ENCODE peak calls at places on chromosomes 13 and 19, in six cellular contexts. K, E, X, Q, T and H are unnamed samples.

GRCh38 chr13:49247722-49248432 is at the start of gene CDADC1:
- ATAC-seq in K (peak), E (peak), X (peak), Q (peak), T (peak), H (peak)

GRCh38 chr19:32642771-32643170 is 32.2 kb downstream of the ANKRD27 start:
- ATAC-seq in K (no peak), E (no peak), X (peak), Q (no peak), T (peak), H (peak)

GRCh38 chr13:34654682-34655081 is 287.4 kb upstream of the NBEA start:
- ATAC-seq in K (no peak), E (peak), X (no peak), Q (peak), T (no peak), H (no peak)

GRCh38 chr13:106696719-106697118 is 128.8 kb upstream of the ARGLU1 start:
- ATAC-seq in K (no peak), E (no peak), X (no peak), Q (no peak), T (no peak), H (no peak)

GRCh38 chr13:32632343-32632910 is 46.2 kb downstream of the PDS5B start:
- ATAC-seq in K (no peak), E (no peak), X (no peak), Q (no peak), T (no peak), H (no peak)

GRCh38 chr13:21048901-21049655 is 12.3 kb downstream of the LATS2 start:
- ATAC-seq in K (no peak), E (no peak), X (no peak), Q (no peak), T (no peak), H (no peak)

GRCh38 chr13:80386001-80386400 is 45.1 kb upstream of the SPRY2 start:
- ATAC-seq in K (no peak), E (no peak), X (peak), Q (no peak), T (peak), H (no peak)

GRCh38 chr13:76927955-76928354 is 20.4 kb upstream of the ACOD1 start:
- ATAC-seq in K (no peak), E (no peak), X (no peak), Q (no peak), T (no peak), H (no peak)

GRCh38 chr19:13441810-13442512 is 64.3 kb downstream of the CACNA1A start:
- ATAC-seq in K (no peak), E (no peak), X (no peak), Q (no peak), T (no peak), H (no peak)

GRCh38 chr19:53874384-53874995 is 6.8 kb downstream of the MYADM start:
- ATAC-seq in K (no peak), E (no peak), X (peak), Q (no peak), T (no peak), H (no peak)

GRCh38 chr13:38093425-38093824 is 223.9 kb upstream of the TRPC4 start:
- ATAC-seq in K (no peak), E (no peak), X (no peak), Q (no peak), T (no peak), H (no peak)

GRCh38 chr13:97342936-97343335 is 91.0 kb upstream of the RAP2A start:
- ATAC-seq in K (no peak), E (no peak), X (no peak), Q (no peak), T (no peak), H (no peak)

GRCh38 chr19:38852231-38853044 is 2.7 kb upstream of the HNRNPL start:
- ATAC-seq in K (no peak), E (no peak), X (no peak), Q (no peak), T (no peak), H (no peak)

GRCh38 chr19:35774274-35775045 is 904 bp upstream of the ARHGAP33 start:
- ATAC-seq in K (no peak), E (no peak), X (no peak), Q (no peak), T (no peak), H (no peak)

GRCh38 chr19:6065685-6066365 is 44.5 kb downstream of the RFX2 start:
- ATAC-seq in K (no peak), E (peak), X (peak), Q (no peak), T (peak), H (peak)

GRCh38 chr13:98975822-98976261 is 2.0 kb downstream of the DOCK9 start:
- ATAC-seq in K (no peak), E (no peak), X (no peak), Q (no peak), T (no peak), H (no peak)

GRCh38 chr13:108283110-108283509 is 13.6 kb downstream of the TNFSF13B start:
- ATAC-seq in K (no peak), E (peak), X (no peak), Q (no peak), T (no peak), H (no peak)

GRCh38 chr19:27935669-27936068 is 1277.3 kb downstream of the UQCRFS1 start:
- ATAC-seq in K (no peak), E (no peak), X (no peak), Q (no peak), T (no peak), H (no peak)

GRCh38 chr13:79779761-79780160 is 298.8 kb downstream of the NDFIP2 start:
- ATAC-seq in K (peak), E (peak), X (no peak), Q (peak), T (no peak), H (no peak)

GRCh38 chr19:4376245-4376990 is 23.9 kb downstream of the SH3GL1 start:
- ATAC-seq in K (no peak), E (no peak), X (no peak), Q (no peak), T (no peak), H (no peak)

GRCh38 chr19:46068345-46069258 is 27.8 kb upstream of the IGFL4 start:
- ATAC-seq in K (no peak), E (no peak), X (no peak), Q (no peak), T (no peak), H (no peak)

GRCh38 chr13:77330009-77330471 is 3.1 kb upstream of the MYCBP2 start:
- ATAC-seq in K (no peak), E (no peak), X (no peak), Q (no peak), T (no peak), H (no peak)

GRCh38 chr19:51948979-51949378 is 21.7 kb downstream of the ZNF613 start:
- ATAC-seq in K (no peak), E (peak), X (no peak), Q (peak), T (no peak), H (no peak)

GRCh38 chr13:49044008-49044407 is 68.3 kb downstream of the FNDC3A start:
- ATAC-seq in K (no peak), E (no peak), X (no peak), Q (no peak), T (no peak), H (no peak)

GRCh38 chr19:19192910-19193423 is 909 bp downstream of the RFXANK start:
- ATAC-seq in K (no peak), E (no peak), X (peak), Q (no peak), T (peak), H (no peak)

GRCh38 chr19:45637890-45638667 is 1.1 kb downstream of the EML2 start:
- ATAC-seq in K (no peak), E (no peak), X (no peak), Q (no peak), T (no peak), H (no peak)

GRCh38 chr13:113875829-113876228 is 12.0 kb upstream of the GAS6 start:
- ATAC-seq in K (no peak), E (no peak), X (no peak), Q (no peak), T (no peak), H (no peak)

GRCh38 chr13:89383891-89384290 is 1712.7 kb downstream of the SLITRK5 start:
- ATAC-seq in K (no peak), E (no peak), X (no peak), Q (no peak), T (no peak), H (no peak)

GRCh38 chr13:114285166-114285808 is 3.9 kb downstream of the UPF3A start:
- ATAC-seq in K (no peak), E (no peak), X (no peak), Q (no peak), T (no peak), H (no peak)

GRCh38 chr19:46303702-46304397 is 7.0 kb downstream of the HIF3A start:
- ATAC-seq in K (no peak), E (no peak), X (no peak), Q (peak), T (no peak), H (no peak)